ENCODE peak calls at places on chromosome 20, in eight cellular contexts. S is iPS-NIHi11, K is fibroblast of the aortic adventitia, X is GM18507, Q is psoas muscle, L is AG08396, I is hypothalamus, O is occipital lobe. P is an unnamed sample.

GRCh38 chr20:49245921-49246740 is 26.9 kb downstream of the DDX27 start:
- DNase-seq in O (no peak), L (peak; percentile 70), Q (no peak), X (peak; percentile 25), K (peak; percentile 69), I (peak; percentile 4), S (peak; percentile 75), P (no peak)

GRCh38 chr20:35604444-35604750 is 11.2 kb upstream of the SPAG4 start:
- DNase-seq in Q (peak; percentile 33), S (peak; percentile 71), K (no peak), I (no peak), O (no peak), X (no peak), L (no peak), P (no peak)

GRCh38 chr20:15220009-15220656 is 882.7 kb upstream of the FLRT3 start:
- DNase-seq in X (no peak), L (no peak), I (no peak), S (no peak), K (no peak), O (no peak), Q (no peak), P (no peak)

GRCh38 chr20:55744896-55745295 is 260.4 kb downstream of the CBLN4 start:
- DNase-seq in S (no peak), L (no peak), Q (no peak), O (no peak), X (no peak), K (no peak), I (no peak), P (no peak)

GRCh38 chr20:50321797-50322480 is 131.3 kb downstream of the CEBPB start:
- DNase-seq in L (no peak), K (peak; percentile 50), O (no peak), S (no peak), I (no peak), X (no peak), Q (no peak), P (no peak)

GRCh38 chr20:46544576-46544975 is 5.9 kb downstream of the OCSTAMP start:
- DNase-seq in X (no peak), I (no peak), S (no peak), Q (no peak), K (peak; percentile 31), L (no peak), O (no peak), P (no peak)

GRCh38 chr20:47350691-47351545 is 5.6 kb downstream of the ZMYND8 start:
- DNase-seq in K (no peak), S (no peak), O (no peak), Q (no peak), I (no peak), L (no peak), X (no peak), P (no peak)

GRCh38 chr20:48682529-48683385 is 145.0 kb downstream of the PREX1 start:
- DNase-seq in I (peak; percentile 38), X (no peak), K (peak; percentile 98), O (peak; percentile 43), S (peak; percentile 82), Q (peak; percentile 82), L (peak; percentile 89), P (no peak)

GRCh38 chr20:21693322-21693721 is 12.1 kb upstream of the PAX1 start:
- DNase-seq in K (no peak), S (peak; percentile 65), X (no peak), I (no peak), Q (no peak), O (no peak), L (no peak), P (no peak)

GRCh38 chr20:58553841-58554240 is 38.6 kb upstream of the APCDD1L start:
- DNase-seq in O (no peak), K (peak; percentile 74), L (peak; percentile 32), I (no peak), Q (peak; percentile 73), S (no peak), X (no peak), P (no peak)

GRCh38 chr20:36591854-36592641 is 13.5 kb upstream of the RAB5IF start:
- DNase-seq in O (no peak), Q (no peak), K (peak; percentile 56), I (no peak), S (peak; percentile 39), X (no peak), L (no peak), P (no peak)

GRCh38 chr20:19737025-19737424 is 21.0 kb upstream of the RIN2 start:
- DNase-seq in Q (no peak), O (no peak), S (no peak), I (no peak), K (peak; percentile 70), L (no peak), X (no peak), P (peak; percentile 2)

GRCh38 chr20:31822421-31823330 is 3.5 kb downstream of the MYLK2 start:
- DNase-seq in O (peak; percentile 35), K (peak; percentile 72), X (peak; percentile 74), L (peak; percentile 90), S (peak; percentile 96), I (peak; percentile 55), Q (peak; percentile 93), P (no peak)

GRCh38 chr20:60049601-60050000 is 91.4 kb downstream of the CDH26 start:
- DNase-seq in Q (no peak), K (no peak), S (no peak), I (no peak), L (no peak), X (no peak), O (no peak), P (no peak)

GRCh38 chr20:54092021-54092420 is 21.6 kb upstream of the BCAS1 start:
- DNase-seq in X (no peak), I (no peak), Q (no peak), O (no peak), K (no peak), S (no peak), L (no peak), P (no peak)

GRCh38 chr20:61982240-61982950 is 83.3 kb downstream of the TAF4 start:
- DNase-seq in X (no peak), L (no peak), S (no peak), I (no peak), Q (no peak), O (no peak), K (no peak), P (no peak)

GRCh38 chr20:1938464-1939269 is 43.5 kb downstream of the SIRPA start:
- DNase-seq in S (no peak), O (no peak), I (no peak), Q (no peak), L (no peak), K (no peak), X (no peak), P (no peak)

GRCh38 chr20:62367136-62367482 is at the start of gene LAMA5:
- DNase-seq in Q (peak; percentile 73), S (peak; percentile 88), I (no peak), K (no peak), O (no peak), X (peak; percentile 53), L (peak; percentile 87), P (no peak)